ENCODE peak calls at places on chromosomes 16 and 17, in ten cellular contexts. E is stimulated activated CD8-positive, alpha-beta memory T cell treated with anti-CD3 and anti-CD28 coated beads, Interleukin-7, amount 100 ng/mL, for 24 hours; Z is Kasumi-1; U is AG20443; W is D721Med; S is GM23248; V is CD8-positive, alpha-beta memory T cell; Y is PC-3; K is cardiac septum; C is gastrocnemius medialis. Q is an unnamed sample.

GRCh38 chr16:27818231-27818630 is 245.3 kb downstream of the GSG1L start:
- DNase-seq in Z (no peak), U (peak), Y (no peak), V (no peak), E (no peak), S (no peak), K (no peak), C (no peak), W (no peak), Q (peak)

GRCh38 chr16:13110124-13110796 is 208.9 kb downstream of the SHISA9 start:
- DNase-seq in S (no peak), Y (no peak), U (no peak), W (no peak), V (no peak), E (no peak), C (no peak), Z (no peak), K (no peak), Q (no peak)

GRCh38 chr16:8583712-8584111 is 6.6 kb downstream of the TMEM114 start:
- DNase-seq in Y (no peak), C (no peak), S (no peak), K (peak), E (no peak), W (no peak), V (no peak), Z (no peak), U (no peak), Q (no peak)

GRCh38 chr17:64950871-64951270 is 31.6 kb upstream of the LRRC37A3 start:
- DNase-seq in S (peak), E (no peak), W (no peak), K (no peak), Z (no peak), C (no peak), Y (no peak), U (no peak), V (no peak), Q (no peak)

GRCh38 chr16:65023802-65024201 is 98.1 kb downstream of the CDH11 start:
- DNase-seq in Y (no peak), V (no peak), Z (no peak), C (no peak), W (no peak), E (no peak), U (no peak), K (no peak), S (no peak), Q (no peak)

GRCh38 chr17:4108397-4108796 is 34.4 kb downstream of the ZZEF1 start:
- DNase-seq in U (no peak), W (no peak), Z (no peak), E (no peak), C (no peak), Y (no peak), S (no peak), K (no peak), V (no peak), Q (no peak)

GRCh38 chr17:17067277-17067676 is 25.0 kb downstream of the MPRIP start:
- DNase-seq in Z (no peak), W (no peak), Y (no peak), C (no peak), E (no peak), V (no peak), K (no peak), S (peak), U (peak), Q (no peak)

GRCh38 chr16:68833251-68833650 is 10.1 kb upstream of the TANGO6 start:
- DNase-seq in E (no peak), V (no peak), S (no peak), W (no peak), Y (no peak), K (no peak), C (no peak), Z (no peak), U (no peak), Q (no peak)

GRCh38 chr17:80363518-80364090 is 51.4 kb upstream of the ENDOV start:
- DNase-seq in V (no peak), S (no peak), C (no peak), W (no peak), Y (no peak), U (no peak), K (peak), E (no peak), Z (no peak), Q (peak)

GRCh38 chr16:58348986-58349385 is 43.3 kb upstream of the GINS3 start:
- DNase-seq in S (no peak), Z (no peak), E (no peak), C (no peak), U (no peak), Y (no peak), W (no peak), V (no peak), K (no peak), Q (no peak)

GRCh38 chr17:5758651-5759050 is 174.3 kb upstream of the NLRP1 start:
- DNase-seq in E (no peak), U (no peak), C (no peak), S (no peak), V (no peak), Z (no peak), K (no peak), W (no peak), Y (peak), Q (no peak)

GRCh38 chr16:19757026-19757425 is 39.0 kb downstream of the IQCK start:
- DNase-seq in C (no peak), U (no peak), Z (no peak), E (no peak), K (no peak), V (no peak), W (no peak), S (peak), Y (no peak), Q (no peak)

GRCh38 chr16:63323055-63323454 is 1286.8 kb upstream of the CDH8 start:
- DNase-seq in S (peak), C (no peak), E (no peak), W (no peak), U (no peak), Z (no peak), Y (peak), V (no peak), K (no peak), Q (no peak)

GRCh38 chr16:56263711-56264608 is 72.7 kb downstream of the GNAO1 start:
- DNase-seq in K (no peak), Y (no peak), Z (no peak), V (no peak), C (no peak), U (no peak), S (no peak), E (no peak), W (no peak), Q (no peak)

GRCh38 chr16:59205403-59205802 is 471.3 kb upstream of the GOT2 start:
- DNase-seq in S (no peak), U (no peak), E (no peak), V (no peak), K (no peak), Z (no peak), W (no peak), Y (no peak), C (no peak), Q (no peak)

Q was measured in chondrocyte.